ENCODE peak calls at places on chromosomes 5 and 9, in nine cellular contexts. One of them, this sample, is unnamed.
A peak's percentile ranks its signal among the peaks of the same experiment; 100 is the strongest.

GRCh38 chr5:157994906-157995519 is 136.1 kb upstream of the CLINT1 start:
- DNase-seq in psoas muscle: peak; percentile 65
- DNase-seq in GM10248: peak; percentile 63
- DNase-seq in cardiac muscle cell: peak; percentile 81
- DNase-seq in endothelial cell of umbilical vein: peak; percentile 63
- DNase-seq in fibroblast of the aortic adventitia: peak; percentile 68
- DNase-seq in A549: peak; percentile 71
- DNase-seq in body of pancreas: peak; percentile 69
- DNase-seq in OCI-LY7: peak; percentile 74
- DNase-seq in this sample: peak; percentile 75

GRCh38 chr9:137429974-137430722 is 7.0 kb downstream of the NOXA1 start:
- DNase-seq in psoas muscle: peak; percentile 61
- DNase-seq in GM10248: peak; percentile 80
- DNase-seq in cardiac muscle cell: no peak
- DNase-seq in endothelial cell of umbilical vein: no peak
- DNase-seq in fibroblast of the aortic adventitia: no peak
- DNase-seq in A549: no peak
- DNase-seq in body of pancreas: peak; percentile 22
- DNase-seq in OCI-LY7: peak; percentile 39
- DNase-seq in this sample: peak; percentile 56

GRCh38 chr5:96330532-96331140 is 102.4 kb downstream of the PCSK1 start:
- DNase-seq in psoas muscle: no peak
- DNase-seq in GM10248: no peak
- DNase-seq in cardiac muscle cell: no peak
- DNase-seq in endothelial cell of umbilical vein: no peak
- DNase-seq in fibroblast of the aortic adventitia: no peak
- DNase-seq in A549: no peak
- DNase-seq in body of pancreas: no peak
- DNase-seq in OCI-LY7: no peak
- DNase-seq in this sample: no peak

GRCh38 chr9:122941560-122942234 is 877 bp downstream of the RABGAP1 start:
- DNase-seq in psoas muscle: no peak
- DNase-seq in GM10248: no peak
- DNase-seq in cardiac muscle cell: peak; percentile 57
- DNase-seq in endothelial cell of umbilical vein: peak; percentile 67
- DNase-seq in fibroblast of the aortic adventitia: peak; percentile 60
- DNase-seq in A549: peak; percentile 20
- DNase-seq in body of pancreas: no peak
- DNase-seq in OCI-LY7: no peak
- DNase-seq in this sample: no peak

GRCh38 chr5:134511796-134512660 is 13.4 kb upstream of the JADE2 start:
- DNase-seq in psoas muscle: peak; percentile 94
- DNase-seq in GM10248: no peak
- DNase-seq in cardiac muscle cell: peak; percentile 88
- DNase-seq in endothelial cell of umbilical vein: no peak
- DNase-seq in fibroblast of the aortic adventitia: peak; percentile 81
- DNase-seq in A549: no peak
- DNase-seq in body of pancreas: peak; percentile 92
- DNase-seq in OCI-LY7: no peak
- DNase-seq in this sample: peak; percentile 31

GRCh38 chr9:95516736-95517558 is at the start of gene PTCH1:
- DNase-seq in psoas muscle: peak; percentile 65
- DNase-seq in GM10248: peak; percentile 42
- DNase-seq in cardiac muscle cell: peak; percentile 72
- DNase-seq in endothelial cell of umbilical vein: peak; percentile 58
- DNase-seq in fibroblast of the aortic adventitia: peak; percentile 53
- DNase-seq in A549: peak; percentile 13
- DNase-seq in body of pancreas: peak; percentile 47
- DNase-seq in OCI-LY7: no peak
- DNase-seq in this sample: peak; percentile 75

GRCh38 chr9:81787747-81788632 is 98.6 kb upstream of the TLE1 start:
- DNase-seq in psoas muscle: peak; percentile 54
- DNase-seq in GM10248: no peak
- DNase-seq in cardiac muscle cell: peak; percentile 98
- DNase-seq in endothelial cell of umbilical vein: peak; percentile 8
- DNase-seq in fibroblast of the aortic adventitia: peak; percentile 99
- DNase-seq in A549: peak; percentile 41
- DNase-seq in body of pancreas: peak; percentile 30
- DNase-seq in OCI-LY7: no peak
- DNase-seq in this sample: no peak

GRCh38 chr9:125126019-125126746 is 17.1 kb downstream of the SCAI start:
- DNase-seq in psoas muscle: peak; percentile 92
- DNase-seq in GM10248: peak; percentile 68
- DNase-seq in cardiac muscle cell: peak; percentile 99
- DNase-seq in endothelial cell of umbilical vein: peak; percentile 21
- DNase-seq in fibroblast of the aortic adventitia: peak; percentile 100
- DNase-seq in A549: no peak
- DNase-seq in body of pancreas: peak; percentile 57
- DNase-seq in OCI-LY7: peak; percentile 85
- DNase-seq in this sample: no peak

GRCh38 chr9:69976165-69976564 is 67.5 kb upstream of the MAMDC2 start:
- DNase-seq in psoas muscle: no peak
- DNase-seq in GM10248: no peak
- DNase-seq in cardiac muscle cell: peak; percentile 90
- DNase-seq in endothelial cell of umbilical vein: peak; percentile 85
- DNase-seq in fibroblast of the aortic adventitia: peak; percentile 95
- DNase-seq in A549: no peak
- DNase-seq in body of pancreas: no peak
- DNase-seq in OCI-LY7: no peak
- DNase-seq in this sample: no peak

GRCh38 chr5:36403601-36404311 is 102.1 kb upstream of the RANBP3L start:
- DNase-seq in psoas muscle: peak; percentile 76
- DNase-seq in GM10248: no peak
- DNase-seq in cardiac muscle cell: peak; percentile 79
- DNase-seq in endothelial cell of umbilical vein: no peak
- DNase-seq in fibroblast of the aortic adventitia: peak; percentile 95
- DNase-seq in A549: no peak
- DNase-seq in body of pancreas: peak; percentile 20
- DNase-seq in OCI-LY7: no peak
- DNase-seq in this sample: no peak

GRCh38 chr5:148913985-148914421 is 87.6 kb downstream of the ADRB2 start:
- DNase-seq in psoas muscle: no peak
- DNase-seq in GM10248: no peak
- DNase-seq in cardiac muscle cell: peak; percentile 58
- DNase-seq in endothelial cell of umbilical vein: peak; percentile 62
- DNase-seq in fibroblast of the aortic adventitia: peak; percentile 94
- DNase-seq in A549: no peak
- DNase-seq in body of pancreas: no peak
- DNase-seq in OCI-LY7: no peak
- DNase-seq in this sample: no peak

GRCh38 chr9:3912817-3913216 is 387.0 kb upstream of the RFX3 start:
- DNase-seq in psoas muscle: no peak
- DNase-seq in GM10248: no peak
- DNase-seq in cardiac muscle cell: peak; percentile 67
- DNase-seq in endothelial cell of umbilical vein: no peak
- DNase-seq in fibroblast of the aortic adventitia: peak; percentile 56
- DNase-seq in A549: no peak
- DNase-seq in body of pancreas: no peak
- DNase-seq in OCI-LY7: no peak
- DNase-seq in this sample: no peak

GRCh38 chr9:3909966-3910650 is 384.3 kb upstream of the RFX3 start:
- DNase-seq in psoas muscle: no peak
- DNase-seq in GM10248: no peak
- DNase-seq in cardiac muscle cell: no peak
- DNase-seq in endothelial cell of umbilical vein: no peak
- DNase-seq in fibroblast of the aortic adventitia: no peak
- DNase-seq in A549: no peak
- DNase-seq in body of pancreas: no peak
- DNase-seq in OCI-LY7: no peak
- DNase-seq in this sample: no peak

GRCh38 chr9:3906437-3907213 is 380.8 kb upstream of the RFX3 start:
- DNase-seq in psoas muscle: no peak
- DNase-seq in GM10248: no peak
- DNase-seq in cardiac muscle cell: peak; percentile 96
- DNase-seq in endothelial cell of umbilical vein: peak; percentile 82
- DNase-seq in fibroblast of the aortic adventitia: peak; percentile 89
- DNase-seq in A549: peak; percentile 12
- DNase-seq in body of pancreas: no peak
- DNase-seq in OCI-LY7: no peak
- DNase-seq in this sample: no peak

GRCh38 chr9:3912260-3912659 is 386.5 kb upstream of the RFX3 start:
- DNase-seq in psoas muscle: no peak
- DNase-seq in GM10248: no peak
- DNase-seq in cardiac muscle cell: peak; percentile 50
- DNase-seq in endothelial cell of umbilical vein: no peak
- DNase-seq in fibroblast of the aortic adventitia: peak; percentile 63
- DNase-seq in A549: no peak
- DNase-seq in body of pancreas: no peak
- DNase-seq in OCI-LY7: no peak
- DNase-seq in this sample: no peak

DNA sequence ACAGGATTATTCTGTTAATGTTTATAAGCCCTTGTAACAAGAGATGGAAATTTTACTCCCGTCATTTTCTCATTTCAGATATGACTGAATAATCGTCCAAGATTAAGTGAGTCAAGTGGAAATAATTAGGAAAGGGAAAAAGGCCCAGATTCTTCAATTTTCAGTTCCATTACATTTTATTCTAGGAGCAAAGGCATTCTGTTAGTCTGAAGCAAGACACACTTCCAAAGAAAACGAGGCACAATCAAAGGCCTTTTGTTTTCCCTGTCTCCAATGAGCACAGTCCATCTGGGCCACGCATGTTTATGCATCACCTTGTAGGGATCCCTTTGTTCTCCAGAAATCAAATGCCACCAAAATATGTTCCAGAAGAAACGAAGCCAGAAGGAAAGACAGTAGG is 382.9 kb upstream of the RFX3 start:
- DNase-seq in psoas muscle: no peak
- DNase-seq in GM10248: no peak
- DNase-seq in cardiac muscle cell: peak; percentile 46
- DNase-seq in endothelial cell of umbilical vein: no peak
- DNase-seq in fibroblast of the aortic adventitia: peak; percentile 75
- DNase-seq in A549: no peak
- DNase-seq in body of pancreas: no peak
- DNase-seq in OCI-LY7: no peak
- DNase-seq in this sample: no peak
- TF ChIP-seq CTCF in psoas muscle: no peak
- TF ChIP-seq CTCF in GM10248: no peak
- TF ChIP-seq CTCF in cardiac muscle cell: no peak
- TF ChIP-seq CTCF in endothelial cell of umbilical vein: no peak
- TF ChIP-seq CTCF in fibroblast of the aortic adventitia: no peak
- TF ChIP-seq CTCF in A549: no peak
- TF ChIP-seq CTCF in body of pancreas: no peak
- TF ChIP-seq CTCF in OCI-LY7: no peak
- TF ChIP-seq CTCF in this sample: no peak

GRCh38 chr9:73079326-73079725 is 72.3 kb upstream of the ANXA1 start:
- DNase-seq in psoas muscle: no peak
- DNase-seq in GM10248: no peak
- DNase-seq in cardiac muscle cell: no peak
- DNase-seq in endothelial cell of umbilical vein: no peak
- DNase-seq in fibroblast of the aortic adventitia: no peak
- DNase-seq in A549: no peak
- DNase-seq in body of pancreas: no peak
- DNase-seq in OCI-LY7: peak; percentile 5
- DNase-seq in this sample: no peak
- TF ChIP-seq CTCF in psoas muscle: no peak
- TF ChIP-seq CTCF in GM10248: no peak
- TF ChIP-seq CTCF in cardiac muscle cell: no peak
- TF ChIP-seq CTCF in endothelial cell of umbilical vein: no peak
- TF ChIP-seq CTCF in fibroblast of the aortic adventitia: no peak
- TF ChIP-seq CTCF in A549: peak; percentile 50
- TF ChIP-seq CTCF in body of pancreas: peak; percentile 7
- TF ChIP-seq CTCF in OCI-LY7: peak; percentile 40
- TF ChIP-seq CTCF in this sample: no peak

GRCh38 chr5:92991681-92992472 is 589.1 kb downstream of the NR2F1-AS1 start:
- DNase-seq in psoas muscle: no peak
- DNase-seq in GM10248: no peak
- DNase-seq in cardiac muscle cell: peak; percentile 25
- DNase-seq in endothelial cell of umbilical vein: peak; percentile 74
- DNase-seq in fibroblast of the aortic adventitia: peak; percentile 7
- DNase-seq in A549: no peak
- DNase-seq in body of pancreas: no peak
- DNase-seq in OCI-LY7: no peak
- DNase-seq in this sample: no peak
- TF ChIP-seq CTCF in psoas muscle: no peak
- TF ChIP-seq CTCF in GM10248: no peak
- TF ChIP-seq CTCF in cardiac muscle cell: no peak
- TF ChIP-seq CTCF in endothelial cell of umbilical vein: no peak
- TF ChIP-seq CTCF in fibroblast of the aortic adventitia: no peak
- TF ChIP-seq CTCF in A549: no peak
- TF ChIP-seq CTCF in body of pancreas: no peak
- TF ChIP-seq CTCF in OCI-LY7: no peak
- TF ChIP-seq CTCF in this sample: no peak

GRCh38 chr9:37498457-37498856 is 12.7 kb downstream of the POLR1E start:
- DNase-seq in psoas muscle: no peak
- DNase-seq in GM10248: no peak
- DNase-seq in cardiac muscle cell: no peak
- DNase-seq in endothelial cell of umbilical vein: no peak
- DNase-seq in fibroblast of the aortic adventitia: no peak
- DNase-seq in A549: no peak
- DNase-seq in body of pancreas: no peak
- DNase-seq in OCI-LY7: no peak
- DNase-seq in this sample: no peak

GRCh38 chr9:37503736-37504135 is 18.0 kb downstream of the POLR1E start:
- DNase-seq in psoas muscle: no peak
- DNase-seq in GM10248: no peak
- DNase-seq in cardiac muscle cell: peak; percentile 30
- DNase-seq in endothelial cell of umbilical vein: no peak
- DNase-seq in fibroblast of the aortic adventitia: no peak
- DNase-seq in A549: no peak
- DNase-seq in body of pancreas: no peak
- DNase-seq in OCI-LY7: no peak
- DNase-seq in this sample: no peak

GRCh38 chr9:37499297-37499696 is 13.5 kb downstream of the POLR1E start:
- DNase-seq in psoas muscle: no peak
- DNase-seq in GM10248: no peak
- DNase-seq in cardiac muscle cell: no peak
- DNase-seq in endothelial cell of umbilical vein: no peak
- DNase-seq in fibroblast of the aortic adventitia: no peak
- DNase-seq in A549: no peak
- DNase-seq in body of pancreas: no peak
- DNase-seq in OCI-LY7: no peak
- DNase-seq in this sample: no peak

GRCh38 chr9:37497320-37497719 is 11.6 kb downstream of the POLR1E start:
- DNase-seq in psoas muscle: no peak
- DNase-seq in GM10248: no peak
- DNase-seq in cardiac muscle cell: no peak
- DNase-seq in endothelial cell of umbilical vein: no peak
- DNase-seq in fibroblast of the aortic adventitia: no peak
- DNase-seq in A549: no peak
- DNase-seq in body of pancreas: no peak
- DNase-seq in OCI-LY7: no peak
- DNase-seq in this sample: no peak

DNA sequence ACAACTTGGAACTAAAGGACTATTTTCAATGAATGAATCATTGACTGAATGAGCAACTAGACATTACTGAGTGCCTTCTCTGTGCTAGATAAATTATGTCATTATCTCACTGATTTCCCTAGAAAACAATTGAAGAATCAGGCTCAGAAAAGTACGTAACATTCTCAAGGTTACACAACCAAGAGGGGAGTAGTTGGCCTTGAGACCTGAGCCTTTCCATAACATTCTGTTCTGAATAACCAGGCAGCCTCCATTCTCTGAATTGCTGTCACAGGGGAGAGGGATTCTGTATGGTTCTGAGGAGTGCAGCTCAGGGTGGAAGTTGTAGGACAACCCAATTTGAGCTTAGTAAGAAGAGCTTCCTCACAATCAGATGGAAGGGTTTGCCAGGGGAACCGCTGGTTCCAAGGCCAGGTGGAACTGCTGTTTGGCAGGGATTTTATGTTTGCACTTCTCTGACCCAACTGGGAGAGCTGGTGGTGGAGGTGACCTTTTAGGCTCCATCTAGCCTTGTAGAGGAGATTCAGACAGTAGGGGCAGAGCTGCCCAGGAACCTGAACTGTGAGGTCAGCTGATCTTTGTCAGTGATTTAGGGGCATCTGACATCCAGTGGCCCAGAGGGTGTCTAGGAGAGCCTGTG is 16.3 kb downstream of the POLR1E start:
- DNase-seq in psoas muscle: no peak
- DNase-seq in GM10248: no peak
- DNase-seq in cardiac muscle cell: peak; percentile 6
- DNase-seq in endothelial cell of umbilical vein: no peak
- DNase-seq in fibroblast of the aortic adventitia: no peak
- DNase-seq in A549: no peak
- DNase-seq in body of pancreas: peak; percentile 47
- DNase-seq in OCI-LY7: no peak
- DNase-seq in this sample: no peak
- TF ChIP-seq CTCF in psoas muscle: no peak
- TF ChIP-seq CTCF in GM10248: no peak
- TF ChIP-seq CTCF in cardiac muscle cell: no peak
- TF ChIP-seq CTCF in endothelial cell of umbilical vein: no peak
- TF ChIP-seq CTCF in fibroblast of the aortic adventitia: no peak
- TF ChIP-seq CTCF in A549: no peak
- TF ChIP-seq CTCF in body of pancreas: no peak
- TF ChIP-seq CTCF in OCI-LY7: no peak
- TF ChIP-seq CTCF in this sample: no peak